ENCODE peak calls at places on chromosomes 13 and 19, in four cellular contexts. E, L, V and I are unnamed samples. For H3K4me1, the result is how much of the 10 kb centered on the place peaks cover.

GRCh38 chr19:53365899-53366493 is 491 bp downstream of the ZNF525 start:
- DNase-seq in L (no peak), E (peak), V (peak), I (peak)

GRCh38 chr13:109565877-109566276 is 220.5 kb downstream of the IRS2 start:
- DNase-seq in E (no peak), V (no peak), L (no peak), I (no peak)

GRCh38 chr13:31009166-31009565 is 76.7 kb downstream of the TEX26 start:
- DNase-seq in E (no peak), L (no peak), V (no peak), I (no peak)

GRCh38 chr19:55681131-55682087 is 6.4 kb downstream of the EPN1 start:
- DNase-seq in L (no peak), V (no peak), E (no peak), I (peak)

GRCh38 chr13:98839826-98840769 is 87.6 kb upstream of the SLC15A1 start:
- DNase-seq in L (peak), V (peak), E (peak), I (no peak)

GRCh38 chr13:41512441-41512840 is 55.1 kb downstream of the RGCC start:
- DNase-seq in V (no peak), L (no peak), E (no peak), I (no peak)

GRCh38 chr13:91112878-91113277 is 234.6 kb upstream of the MIR17HG start:
- DNase-seq in L (no peak), V (no peak), E (no peak), I (no peak)

GRCh38 chr13:52879950-52880650 is 31.7 kb upstream of the PCDH8 start:
- DNase-seq in L (no peak), V (no peak), E (no peak), I (no peak)

GRCh38 chr13:45398862-45399261 is 19.3 kb downstream of the SLC25A30 start:
- DNase-seq in L (no peak), E (no peak), V (no peak), I (no peak)

GRCh38 chr19:39341122-39341719 is 1.0 kb upstream of the SAMD4B start:
- DNase-seq in V (peak), L (peak), E (peak), I (peak)

GRCh38 chr13:102900193-102900608 is 54.4 kb downstream of the ERCC5 start:
- DNase-seq in V (no peak), E (no peak), L (no peak), I (no peak)

GRCh38 chr19:39512964-39513363 is 2.0 kb upstream of the SELENOV start:
- DNase-seq in L (no peak), E (no peak), V (no peak), I (no peak)

GRCh38 chr19:5292843-5293606 is 47.6 kb downstream of the PTPRS start:
- DNase-seq in V (peak), E (peak), L (peak), I (peak)

GRCh38 chr13:76293346-76293745 is 592.9 kb downstream of the KCTD12 start:
- DNase-seq in E (no peak), L (no peak), V (no peak), I (no peak)

GRCh38 chr13:37966266-37966665 is 96.7 kb upstream of the TRPC4 start:
- DNase-seq in V (no peak), E (no peak), L (no peak), I (no peak)

GRCh38 chr19:2113436-2114211 is 16.9 kb downstream of the IZUMO4 start:
- DNase-seq in E (no peak), V (no peak), L (no peak), I (no peak)

GRCh38 chr19:13022859-13023636 is 27.8 kb downstream of the NFIX start:
- DNase-seq in L (peak), V (peak), E (peak), I (peak)

GRCh38 chr13:103039183-103039582 is 27.0 kb downstream of the SLC10A2 start:
- DNase-seq in E (no peak), V (no peak), L (no peak), I (no peak)

GRCh38 chr13:105627270-105627669 is 908.2 kb downstream of the EFNB2 start:
- DNase-seq in V (no peak), E (no peak), L (no peak), I (no peak)

GRCh38 chr19:47779524-47780214 is 1.2 kb downstream of the SELENOW start:
- DNase-seq in E (peak), V (peak), L (peak), I (no peak)

GRCh38 chr13:28531195-28531955 is 36.4 kb upstream of the FLT1 start:
- DNase-seq in V (peak), E (peak), L (no peak), I (no peak)

GRCh38 chr19:29663861-29664752 is 1.2 kb upstream of the PLEKHF1 start:
- DNase-seq in L (no peak), E (no peak), V (no peak), I (no peak)

GRCh38 chr19:32676186-32676894 is 692 bp downstream of the RGS9BP start:
- DNase-seq in L (no peak), V (peak), E (no peak), I (peak)

GRCh38 chr13:89514534-89515312 is 1832.8 kb upstream of the MIR17HG start:
- DNase-seq in V (no peak), L (no peak), E (no peak), I (no peak)

GRCh38 chr19:10271543-10272086 is 695 bp downstream of the ICAM1 start:
- DNase-seq in L (no peak), V (no peak), E (peak), I (no peak)

GRCh38 chr13:93558637-93559036 is 332.0 kb downstream of the GPC6 start:
- DNase-seq in E (no peak), L (no peak), V (no peak), I (no peak)

GRCh38 chr19:53388168-53388567 is 6.8 kb upstream of the ZNF765 start:
- DNase-seq in E (no peak), L (no peak), V (no peak), I (no peak)

DNA sequence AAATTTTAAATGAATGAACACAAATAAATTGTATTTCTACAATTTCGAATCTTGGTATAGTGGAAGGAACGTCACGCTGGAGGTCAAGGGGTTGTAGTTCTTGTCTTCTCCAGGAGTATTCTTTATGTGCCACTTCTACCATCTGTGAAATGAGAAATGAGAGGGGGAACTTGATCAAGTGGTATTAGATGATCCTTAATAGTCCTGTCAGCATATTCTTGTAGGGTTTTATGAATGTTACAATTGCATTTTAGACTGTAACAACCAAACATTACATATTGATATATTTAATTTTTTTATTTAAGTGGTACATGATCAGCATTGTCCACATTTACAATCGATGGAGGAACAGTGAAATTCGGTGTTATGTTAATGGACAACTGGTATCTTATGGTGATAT is 113.6 kb downstream of the NBEA start:
- DNase-seq in L (no peak), V (no peak), E (no peak), I (no peak)
- H3K27ac ChIP-seq in L (no peak), V (no peak), E (no peak), I (no peak)

GRCh38 chr19:35973487-35973886 is 21.5 kb upstream of the SDHAF1 start:
- DNase-seq in V (no peak), L (no peak), E (no peak), I (no peak)
- H3K4me1 ChIP-seq in V (under half), L (under half), E (under half), I (under half)

GRCh38 chr13:43113603-43114002 is 90.2 kb downstream of the DNAJC15 start:
- DNase-seq in L (no peak), V (no peak), E (no peak), I (no peak)

GRCh38 chr13:43111887-43112400 is 88.6 kb downstream of the DNAJC15 start:
- DNase-seq in L (no peak), V (no peak), E (no peak), I (no peak)

GRCh38 chr13:43114504-43114903 is 91.1 kb downstream of the DNAJC15 start:
- DNase-seq in E (no peak), L (no peak), V (no peak), I (no peak)

GRCh38 chr13:43119206-43119605 is 95.8 kb downstream of the DNAJC15 start:
- DNase-seq in V (no peak), L (no peak), E (no peak), I (no peak)

GRCh38 chr13:43116242-43116641 is 92.9 kb downstream of the DNAJC15 start:
- DNase-seq in V (no peak), E (no peak), L (no peak), I (no peak)
- TF ChIP-seq CTCF in V (no peak), E (no peak), L (no peak), I (no peak)

DNA sequence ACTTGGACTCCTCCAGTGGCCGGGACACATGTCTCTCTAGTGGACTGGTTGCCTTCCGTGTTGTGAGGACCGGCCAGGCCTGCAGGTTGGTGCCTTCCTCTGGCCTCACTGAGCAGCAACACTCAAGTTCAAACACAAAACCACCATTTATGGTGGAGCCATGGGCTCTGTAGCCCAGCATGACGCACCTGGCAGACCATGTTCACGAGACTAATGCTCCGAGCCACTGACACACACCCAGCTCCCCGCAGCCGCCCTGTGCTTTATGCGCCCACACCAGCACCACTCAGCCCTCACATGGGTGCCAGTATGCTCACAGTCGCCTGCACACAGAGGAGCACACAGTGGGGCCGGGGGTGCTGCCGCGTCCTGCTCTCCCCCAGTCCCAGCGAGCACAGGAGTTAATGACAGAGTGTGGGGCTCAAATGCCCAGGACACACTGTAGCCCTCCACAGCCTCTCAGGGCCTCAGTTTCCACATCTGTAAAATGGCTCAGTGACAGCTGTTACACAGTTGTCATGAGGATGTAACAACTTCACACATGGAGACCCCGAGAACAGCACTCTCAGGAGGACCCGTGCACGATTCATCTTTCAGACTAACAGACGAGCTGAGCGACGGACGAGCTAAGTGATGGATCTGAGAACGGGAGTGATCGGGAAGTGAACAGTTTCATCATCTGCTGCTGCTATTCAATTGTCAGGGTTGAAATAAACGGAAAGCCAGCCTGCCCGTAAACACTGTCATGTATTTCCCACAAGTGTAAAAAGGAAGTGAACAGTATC is 7.8 kb downstream of the GAS6 start:
- DNase-seq in E (no peak), V (no peak), L (no peak), I (no peak)
- H3K27ac ChIP-seq in E (peak), V (no peak), L (peak), I (no peak)

DNA sequence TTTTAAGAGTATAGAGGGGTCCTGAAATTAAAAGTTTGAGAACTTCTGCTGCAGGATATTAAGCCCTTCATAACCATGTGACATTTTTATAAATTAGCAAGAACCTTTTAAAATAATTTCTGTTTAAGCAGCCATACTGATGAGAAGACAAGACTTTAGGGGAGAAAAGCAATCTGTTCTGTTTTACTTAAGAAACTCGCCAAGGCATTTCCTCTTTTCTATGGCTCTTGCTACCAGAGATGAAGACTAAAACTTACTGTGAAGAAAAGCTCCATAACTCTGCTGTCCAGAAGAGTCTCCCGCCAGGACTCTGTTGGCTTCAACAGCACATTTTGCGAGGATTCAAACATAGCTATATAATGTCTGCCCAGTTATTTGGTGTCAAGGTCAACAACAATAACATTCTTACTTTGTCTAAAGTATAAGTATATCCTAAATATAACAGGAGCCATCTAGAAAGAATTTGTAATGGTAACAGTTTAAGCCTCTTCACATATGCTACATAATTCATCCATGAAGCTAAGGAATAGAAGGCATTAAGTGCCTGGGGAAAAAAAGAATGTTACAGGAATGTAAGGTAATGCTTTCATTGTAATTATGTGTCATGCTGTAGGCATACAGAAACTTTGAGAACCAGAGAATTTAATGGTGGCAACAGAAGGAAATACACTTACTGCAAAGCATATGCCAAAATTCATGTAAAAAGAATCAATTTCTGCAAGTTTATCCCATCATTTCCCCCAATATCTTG is 53.2 kb upstream of the EEF1AKMT1 start:
- DNase-seq in V (no peak), L (no peak), E (no peak), I (no peak)
- H3K4me1 ChIP-seq in V (under half), L (half or more), E (under half), I (under half)

GRCh38 chr13:79141082-79141481 is 265.0 kb downstream of the RBM26 start:
- DNase-seq in V (no peak), L (no peak), E (no peak), I (no peak)
- TF ChIP-seq CTCF in V (no peak), L (no peak), E (no peak), I (no peak)